ENCODE peak calls at places on chromosome 5, in six cellular contexts. M is neuronal stem cell, D is IMR-90, F is trophoblast cell, S is H9, U is H1. X is an unnamed sample.

GRCh38 chr5:141039517-141039916 is 11.7 kb upstream of the PCDHB1 start:
- DNase-seq in S (no peak), M (no peak), D (no peak), U (no peak), F (no peak), X (no peak)

GRCh38 chr5:176647870-176648466 is 684 bp downstream of the TSPAN17 start:
- DNase-seq in S (no peak), M (no peak), U (no peak), D (no peak), F (no peak), X (peak; percentile 29)

GRCh38 chr5:59579101-59579885 is 314.2 kb downstream of the PDE4D start:
- DNase-seq in U (no peak), F (no peak), S (no peak), D (no peak), M (no peak), X (no peak)

GRCh38 chr5:149170292-149170691 is 29.0 kb downstream of the ABLIM3 start:
- DNase-seq in F (no peak), D (peak; percentile 38), S (peak; percentile 45), M (no peak), U (no peak), X (no peak)

GRCh38 chr5:13957032-13957645 is 12.7 kb upstream of the DNAH5 start:
- DNase-seq in U (no peak), S (no peak), F (peak; percentile 32), D (peak; percentile 78), M (peak; percentile 56), X (peak; percentile 71)

GRCh38 chr5:72280655-72281069 is 39.4 kb downstream of the MRPS27 start:
- DNase-seq in S (peak; percentile 32), U (no peak), M (no peak), D (peak; percentile 66), F (no peak), X (peak; percentile 67)

GRCh38 chr5:71971862-71972261 is 135.4 kb upstream of the MAP1B start:
- DNase-seq in S (no peak), D (no peak), M (no peak), U (no peak), F (no peak), X (no peak)

GRCh38 chr5:62475072-62475471 is 62.5 kb downstream of the IPO11 start:
- DNase-seq in S (no peak), D (peak; percentile 79), M (no peak), F (peak; percentile 40), U (no peak), X (peak; percentile 50)

DNA sequence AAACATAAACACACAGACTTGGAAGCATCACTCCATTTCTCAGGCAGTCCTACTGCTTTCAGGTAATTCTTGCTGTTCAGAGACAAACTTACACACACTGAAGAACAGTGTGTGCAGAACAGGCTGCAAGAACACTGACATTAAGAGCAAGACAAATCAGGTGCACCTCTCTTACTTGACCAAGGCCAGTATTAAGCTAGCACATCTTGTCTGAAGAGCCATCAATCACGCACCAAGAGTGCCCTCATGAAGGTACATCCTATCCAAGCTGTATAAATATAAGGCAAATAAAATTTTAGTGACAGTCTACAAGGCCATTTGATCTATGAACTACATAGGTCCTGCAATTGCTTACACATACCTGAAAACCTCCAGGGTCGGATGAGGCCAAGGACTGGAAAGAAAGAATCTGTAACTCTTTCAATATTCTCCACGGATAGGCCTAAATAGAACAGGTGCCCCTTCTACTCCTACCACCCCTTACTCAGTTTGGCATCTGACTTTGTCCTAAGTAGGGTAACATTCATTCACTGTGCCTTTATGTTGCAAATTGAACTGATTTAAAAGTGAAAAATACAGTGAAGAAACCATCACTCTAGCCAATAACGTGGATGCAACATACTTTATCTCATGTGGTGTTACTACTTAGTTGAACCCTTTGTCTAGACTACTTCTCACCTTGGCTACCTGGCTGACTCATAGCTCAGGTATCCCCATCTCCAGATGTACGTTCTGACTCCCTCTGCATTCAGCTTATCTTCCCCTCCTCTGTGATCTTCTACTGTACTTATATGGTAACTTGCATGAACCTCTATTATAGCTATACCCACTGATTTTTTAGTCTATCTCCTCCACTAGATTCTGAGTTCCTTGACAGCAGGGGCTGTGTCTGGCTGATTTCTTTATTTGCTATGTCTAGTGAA is 256.3 kb downstream of the KIAA0825 start:
- DNase-seq in F (no peak), U (peak; percentile 69), M (no peak), D (no peak), S (peak; percentile 81), X (no peak)
- H2AK5ac ChIP-seq in F (no peak overlapping the region), U (peak overlapping the region; percentile 71), M (no peak overlapping the region), D (no peak overlapping the region), S (no peak overlapping the region), X (no peak overlapping the region)

GRCh38 chr5:154776167-154776566 is 21.0 kb downstream of the LARP1 start:
- DNase-seq in D (no peak), U (no peak), S (no peak), F (no peak), M (no peak), X (no peak)

GRCh38 chr5:154780128-154780527 is 25.0 kb downstream of the LARP1 start:
- DNase-seq in F (no peak), S (no peak), U (no peak), M (no peak), D (no peak), X (no peak)

GRCh38 chr5:154778534-154778933 is 23.4 kb downstream of the LARP1 start:
- DNase-seq in F (no peak), S (no peak), U (no peak), D (no peak), M (no peak), X (no peak)

GRCh38 chr5:154782326-154782725 is 27.1 kb downstream of the LARP1 start:
- DNase-seq in S (peak; percentile 52), F (no peak), U (no peak), M (no peak), D (no peak), X (no peak)

DNA sequence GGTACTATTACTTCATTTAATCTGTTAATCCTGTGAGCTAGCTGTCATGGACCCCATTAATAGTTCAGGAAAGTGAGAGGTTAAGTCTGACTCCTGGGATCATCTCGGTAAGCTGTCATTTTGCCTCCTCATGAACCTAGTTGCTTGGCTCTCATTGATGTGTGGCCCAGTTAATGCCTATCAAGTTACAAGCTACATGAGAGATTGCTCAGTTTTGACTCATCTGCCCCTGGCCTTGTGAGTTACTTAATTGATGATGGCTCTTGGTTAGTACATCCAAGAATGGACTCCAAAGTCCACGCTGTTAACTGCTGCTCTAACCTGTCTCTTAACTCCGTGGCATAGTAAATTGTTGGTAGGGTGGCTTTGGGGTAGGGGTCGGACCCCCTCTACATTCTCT is 23.9 kb downstream of the LARP1 start:
- DNase-seq in U (no peak), D (peak; percentile 93), M (no peak), F (peak; percentile 41), S (no peak), X (peak; percentile 81)
- H3K4me2 ChIP-seq in U (no peak overlapping the region), D (peak overlapping the region; percentile 34), M (no peak overlapping the region), F (no peak overlapping the region), S (no peak overlapping the region), X (no peak overlapping the region)

GRCh38 chr5:179171816-179172745 is 111.9 kb downstream of the ZNF354C start:
- DNase-seq in D (no peak), M (no peak), F (no peak), S (no peak), U (no peak), X (no peak)
- H3K14ac ChIP-seq in D (no peak overlapping the region), M (peak overlapping the region; percentile 41), F (no peak overlapping the region), S (no peak overlapping the region), U (no peak overlapping the region), X (no peak overlapping the region)

DNA sequence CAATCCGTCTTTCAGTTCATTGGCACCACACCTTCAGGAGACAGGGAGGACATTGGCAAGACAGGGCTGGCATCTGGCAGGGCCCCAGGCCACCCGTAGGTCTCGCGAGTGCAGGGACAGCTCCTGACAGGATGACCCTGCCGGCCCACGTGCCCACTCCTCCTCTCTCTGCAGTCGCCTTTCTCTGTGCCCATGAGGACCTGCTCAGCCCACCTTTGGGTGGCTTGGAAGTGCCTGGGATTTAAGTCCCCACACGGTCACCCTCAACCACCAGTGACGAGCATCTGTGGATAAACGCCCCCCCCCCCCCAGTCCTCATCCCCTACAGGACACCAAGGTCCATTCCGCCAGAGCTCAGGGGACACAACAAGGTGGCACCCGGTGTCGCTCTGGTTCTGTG is 4.1 kb downstream of the MRPL36 start:
- DNase-seq in M (no peak), F (no peak), U (no peak), S (no peak), D (no peak), X (no peak)
- H2AK5ac ChIP-seq in M (no peak overlapping the region), F (no peak overlapping the region), U (no peak overlapping the region), S (no peak overlapping the region), D (peak overlapping the region; percentile 88), X (no peak overlapping the region)

GRCh38 chr5:132227485-132228240 is at the start of gene P4HA2:
- DNase-seq in U (peak; percentile 46), F (peak; percentile 86), D (peak; percentile 65), S (peak; percentile 85), M (peak; percentile 76), X (peak; percentile 79)

GRCh38 chr5:132225165-132226032 is 2.3 kb downstream of the P4HA2 start:
- DNase-seq in U (no peak), M (no peak), S (peak; percentile 17), D (peak; percentile 79), F (peak; percentile 44), X (peak; percentile 81)

GRCh38 chr5:132228241-132229035 is 785 bp upstream of the P4HA2 start:
- DNase-seq in S (peak; percentile 33), F (no peak), D (no peak), U (no peak), M (no peak), X (peak; percentile 24)

GRCh38 chr5:132227235-132227484 is 493 bp downstream of the P4HA2 start:
- DNase-seq in U (no peak), F (no peak), S (no peak), M (no peak), D (no peak), X (no peak)

DNA sequence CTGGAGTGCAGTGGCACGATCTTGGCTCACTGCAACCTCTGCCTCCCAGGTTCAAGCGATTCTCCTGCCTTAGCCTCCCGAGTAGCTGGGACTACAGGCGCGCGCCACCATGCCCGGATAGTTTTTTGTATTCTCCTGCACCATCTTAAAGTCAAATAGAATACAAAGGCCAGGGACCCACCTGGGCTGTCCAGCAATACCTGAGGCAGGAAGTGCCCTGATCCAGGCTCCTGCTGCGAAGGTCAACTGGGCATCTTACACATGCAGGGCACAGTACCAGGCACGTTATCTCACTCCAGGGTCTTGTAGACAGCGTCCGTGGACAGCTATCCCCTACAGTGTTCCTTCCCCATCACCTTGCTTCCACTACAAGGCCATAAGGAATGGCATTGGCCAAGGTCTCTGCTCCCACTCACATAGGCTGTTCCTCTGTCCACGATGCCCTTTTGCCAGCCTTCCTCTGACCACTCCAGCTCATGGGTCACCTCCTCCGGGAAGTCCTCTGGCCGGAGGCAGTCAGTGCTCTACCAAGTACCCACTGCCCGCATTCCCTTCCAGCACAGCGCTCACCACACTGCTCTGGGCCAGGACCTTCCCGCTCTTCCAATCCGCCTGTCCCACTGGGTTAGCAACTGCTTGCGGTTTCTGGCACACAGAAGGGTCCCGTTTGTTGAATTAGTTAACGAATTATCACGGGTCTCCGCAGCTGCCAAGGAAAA is 978 bp downstream of the P4HA2 start:
- DNase-seq in U (no peak), F (peak; percentile 61), D (peak; percentile 25), S (peak; percentile 44), M (no peak), X (no peak)
- H3K4me2 ChIP-seq in U (peak overlapping the region; percentile 75), F (peak overlapping the region; percentile 95), D (peak overlapping the region; percentile 98), S (peak overlapping the region; percentile 76), M (peak overlapping the region; percentile 92), X (peak overlapping the region; percentile 55)